ENCODE peak calls at places on chromosomes 3 and 15, in nine cellular contexts. M, I, U, W, K, G, L, S and Q are unnamed samples.

GRCh38 chr15:82530606-82531379 is 9.5 kb downstream of the RPS17 start:
- DNase-seq in M (peak), I (peak), U (peak), W (peak), K (no peak), G (peak), L (peak), S (peak), Q (peak)

GRCh38 chr15:61584410-61584809 is 355.3 kb upstream of the RORA start:
- DNase-seq in M (no peak), I (no peak), U (no peak), W (no peak), K (no peak), G (no peak), L (no peak), S (no peak), Q (no peak)

GRCh38 chr3:32562640-32563039 is 8.0 kb downstream of the DYNC1LI1 start:
- DNase-seq in M (no peak), I (no peak), U (no peak), W (no peak), K (no peak), G (no peak), L (no peak), S (no peak), Q (no peak)

GRCh38 chr15:96054029-96054428 is 276.5 kb upstream of the NR2F2 start:
- DNase-seq in M (no peak), I (no peak), U (no peak), W (no peak), K (no peak), G (no peak), L (no peak), S (no peak), Q (no peak)

GRCh38 chr15:26129852-26130251 is 266.7 kb upstream of the ATP10A start:
- DNase-seq in M (peak), I (no peak), U (no peak), W (no peak), K (no peak), G (no peak), L (no peak), S (no peak), Q (no peak)

GRCh38 chr3:187919018-187919417 is 173.8 kb upstream of the BCL6 start:
- DNase-seq in M (no peak), I (no peak), U (no peak), W (peak), K (no peak), G (no peak), L (no peak), S (no peak), Q (peak)

GRCh38 chr15:101267320-101268104 is 9.8 kb downstream of the SELENOS start:
- DNase-seq in M (peak), I (no peak), U (no peak), W (no peak), K (no peak), G (peak), L (peak), S (no peak), Q (no peak)

GRCh38 chr15:64045774-64046346 is 425 bp downstream of the DAPK2 start:
- DNase-seq in M (peak), I (peak), U (peak), W (no peak), K (no peak), G (no peak), L (peak), S (peak), Q (peak)

GRCh38 chr15:27059610-27060202 is 88.7 kb downstream of the GABRG3 start:
- DNase-seq in M (peak), I (no peak), U (no peak), W (peak), K (no peak), G (no peak), L (no peak), S (peak), Q (no peak)

GRCh38 chr15:67165653-67166260 is 88.7 kb downstream of the AAGAB start:
- DNase-seq in M (peak), I (no peak), U (peak), W (peak), K (no peak), G (no peak), L (no peak), S (no peak), Q (no peak)

GRCh38 chr15:75656331-75656730 is 8.6 kb downstream of the SNX33 start:
- DNase-seq in M (no peak), I (no peak), U (no peak), W (no peak), K (no peak), G (no peak), L (no peak), S (no peak), Q (no peak)

GRCh38 chr3:110814170-110815007 is 257.2 kb upstream of the NECTIN3 start:
- DNase-seq in M (no peak), I (no peak), U (peak), W (peak), K (no peak), G (no peak), L (no peak), S (peak), Q (no peak)

DNA sequence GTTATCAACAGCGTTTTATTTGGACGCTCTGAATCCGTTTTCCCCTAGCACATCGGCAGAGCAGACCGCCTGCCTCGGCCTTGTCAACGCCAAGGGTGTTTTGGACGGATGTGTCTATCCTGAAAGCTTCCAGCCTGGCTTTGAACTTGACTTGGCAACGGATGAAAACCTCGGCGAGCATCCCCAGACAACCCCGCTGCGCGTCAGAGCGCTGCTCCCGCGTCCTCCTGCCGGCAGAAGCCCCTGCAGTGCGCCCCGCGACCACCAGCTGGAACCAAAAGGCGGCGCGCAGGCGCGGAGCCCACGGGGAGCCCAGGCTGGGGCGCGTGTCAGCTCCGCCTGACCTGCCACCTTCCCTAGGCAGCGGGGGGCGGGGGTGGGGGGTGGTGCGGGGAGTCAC is 26.2 kb upstream of the ARL8B start:
- DNase-seq in M (peak), I (peak), U (peak), W (peak), K (peak), G (no peak), L (peak), S (peak), Q (no peak)
- TF ChIP-seq CTCF in M (peak), I (peak), U (no peak), W (peak), K (peak), G (no peak), L (no peak), S (no peak), Q (no peak)

GRCh38 chr3:65439641-65440040 is 599.1 kb downstream of the MAGI1 start:
- DNase-seq in M (peak), I (peak), U (no peak), W (peak), K (no peak), G (no peak), L (peak), S (peak), Q (no peak)

GRCh38 chr3:65438612-65439011 is 600.1 kb downstream of the MAGI1 start:
- DNase-seq in M (no peak), I (no peak), U (no peak), W (no peak), K (no peak), G (no peak), L (no peak), S (no peak), Q (no peak)

GRCh38 chr3:65433480-65433879 is 605.2 kb downstream of the MAGI1 start:
- DNase-seq in M (no peak), I (no peak), U (no peak), W (no peak), K (no peak), G (no peak), L (no peak), S (no peak), Q (no peak)

GRCh38 chr3:65438096-65438495 is 600.6 kb downstream of the MAGI1 start:
- DNase-seq in M (no peak), I (no peak), U (no peak), W (no peak), K (no peak), G (no peak), L (no peak), S (no peak), Q (no peak)

DNA sequence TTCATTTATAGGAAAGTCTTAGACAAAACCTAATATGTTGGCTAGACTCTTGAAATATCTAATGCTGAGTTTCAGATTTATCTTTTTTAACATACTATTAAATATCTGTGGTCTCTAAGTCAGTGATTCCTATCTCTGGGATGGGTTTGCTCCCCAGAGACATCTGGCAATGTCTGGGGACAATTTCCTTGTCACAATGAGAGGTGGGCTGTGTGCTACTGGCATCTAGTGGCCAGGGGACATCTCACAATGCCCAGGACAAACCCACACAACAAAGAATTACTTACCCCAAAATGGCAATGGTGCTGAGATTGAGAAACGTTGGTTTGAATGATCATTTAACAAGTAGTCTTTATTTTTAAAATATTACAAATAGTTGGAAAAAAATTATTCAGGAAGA is 602.1 kb downstream of the MAGI1 start:
- DNase-seq in M (no peak), I (no peak), U (no peak), W (no peak), K (no peak), G (no peak), L (no peak), S (peak), Q (no peak)
- TF ChIP-seq CTCF in M (peak), I (peak), U (no peak), W (peak), K (peak), G (no peak), L (peak), S (peak), Q (no peak)

DNA sequence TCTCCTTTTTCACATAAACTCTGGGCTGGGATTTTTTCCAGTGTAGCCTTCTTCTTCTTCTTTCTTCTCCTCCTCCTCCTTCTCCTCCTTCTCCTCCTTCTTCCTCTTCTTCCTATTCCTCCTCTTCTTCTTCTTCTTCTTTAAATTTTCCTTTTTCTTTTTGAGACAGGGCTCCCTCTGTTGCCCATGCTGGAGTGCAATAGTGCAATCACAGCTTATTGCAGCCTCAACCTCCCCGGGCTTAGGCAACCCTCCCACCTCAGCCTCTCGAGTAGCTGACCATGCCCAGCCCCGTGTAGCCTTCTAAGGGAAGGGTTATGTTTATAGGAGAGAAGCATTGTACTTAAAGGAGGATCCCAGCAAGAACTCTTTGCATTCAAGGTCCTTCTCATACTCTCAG is 24.0 kb upstream of the MYO1E start:
- DNase-seq in M (no peak), I (no peak), U (no peak), W (no peak), K (no peak), G (no peak), L (no peak), S (no peak), Q (no peak)
- TF ChIP-seq CTCF in M (no peak), I (no peak), U (no peak), W (peak), K (no peak), G (no peak), L (no peak), S (no peak), Q (no peak)

GRCh38 chr15:72222433-72222832 is 8.6 kb downstream of the PKM start:
- DNase-seq in M (no peak), I (peak), U (peak), W (no peak), K (no peak), G (peak), L (peak), S (no peak), Q (no peak)
- TF ChIP-seq CTCF in M (no peak), I (no peak), U (no peak), W (no peak), K (no peak), G (peak), L (no peak), S (no peak), Q (no peak)

DNA sequence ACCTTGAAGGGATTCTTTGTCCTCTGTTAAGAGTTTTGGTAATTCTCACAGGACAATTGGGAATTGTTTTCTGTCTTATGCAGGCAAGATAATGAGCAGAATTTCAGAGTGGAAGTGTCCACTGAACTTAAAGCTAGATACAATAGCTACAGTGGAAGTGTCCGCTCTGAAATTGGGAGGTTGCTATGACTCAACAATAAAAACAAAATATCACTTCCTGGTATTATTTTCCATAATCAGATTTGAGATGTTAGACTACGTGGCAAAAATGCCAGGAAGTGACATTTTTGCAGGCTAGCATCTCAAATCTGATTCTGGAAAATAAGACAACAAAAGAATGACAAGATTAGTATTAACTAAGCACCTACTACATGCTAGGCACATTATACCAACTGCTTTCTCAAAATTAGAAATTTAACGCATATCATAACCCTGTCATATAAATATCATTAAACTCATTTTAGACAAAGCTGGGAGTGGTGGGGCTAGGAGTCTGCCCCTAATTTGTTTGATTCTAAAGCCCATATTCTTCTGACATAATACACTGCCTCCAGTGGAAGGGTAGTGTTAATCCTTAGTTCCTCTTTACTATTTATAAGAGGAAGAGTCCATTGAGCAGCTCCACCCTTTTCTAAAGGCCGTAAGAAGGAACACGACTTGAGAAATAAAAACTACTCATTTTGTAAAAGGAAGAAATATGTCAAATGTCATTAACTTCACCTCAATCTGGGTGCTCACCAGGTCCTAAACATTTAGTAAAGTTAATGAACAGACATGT is 266.9 kb upstream of the STT3B start:
- DNase-seq in M (no peak), I (no peak), U (no peak), W (peak), K (no peak), G (no peak), L (no peak), S (no peak), Q (no peak)
- TF ChIP-seq CTCF in M (no peak), I (no peak), U (no peak), W (peak), K (no peak), G (no peak), L (peak), S (no peak), Q (no peak)